ENCODE peak calls at places on chromosomes 7 and 10, in seven cellular contexts. W is cardiac muscle cell, S is testis, C is esophagus squamous epithelium, M is neural progenitor cell, Y is spleen, G is breast epithelium. D is an unnamed sample.

GRCh38 chr10:93921338-93921737 is 27.6 kb downstream of the SLC35G1 start:
- DNase-seq in W (no peak), S (peak; percentile 50), C (no peak), M (peak; percentile 30), Y (no peak), G (no peak), D (peak; percentile 10)

GRCh38 chr7:149874644-149875028 is 867 bp downstream of the ATP6V0E2 start:
- DNase-seq in W (no peak), S (peak; percentile 10), C (no peak), M (peak; percentile 37), Y (no peak), G (no peak), D (no peak)

GRCh38 chr7:81499262-81500116 is 270.4 kb downstream of the HGF start:
- DNase-seq in W (peak; percentile 94), S (peak; percentile 43), C (no peak), M (peak; percentile 76), Y (no peak), G (no peak), D (no peak)

GRCh38 chr7:17140421-17140820 is 158.0 kb upstream of the AHR start:
- DNase-seq in W (no peak), S (no peak), C (no peak), M (no peak), Y (no peak), G (no peak), D (no peak)

GRCh38 chr7:33459340-33459751 is 330.0 kb downstream of the BBS9 start:
- DNase-seq in W (peak; percentile 80), S (peak; percentile 33), C (no peak), M (peak; percentile 70), Y (no peak), G (no peak), D (no peak)

GRCh38 chr7:64626083-64626469 is 39.9 kb upstream of the ZNF107 start:
- DNase-seq in W (no peak), S (no peak), C (no peak), M (no peak), Y (no peak), G (no peak), D (no peak)

GRCh38 chr7:23410446-23411183 is 59.7 kb downstream of the IGF2BP3 start:
- DNase-seq in W (no peak), S (no peak), C (no peak), M (no peak), Y (no peak), G (no peak), D (no peak)

GRCh38 chr10:82660205-82660604 is 785.2 kb downstream of the NRG3 start:
- DNase-seq in W (no peak), S (no peak), C (no peak), M (no peak), Y (no peak), G (no peak), D (no peak)

DNA sequence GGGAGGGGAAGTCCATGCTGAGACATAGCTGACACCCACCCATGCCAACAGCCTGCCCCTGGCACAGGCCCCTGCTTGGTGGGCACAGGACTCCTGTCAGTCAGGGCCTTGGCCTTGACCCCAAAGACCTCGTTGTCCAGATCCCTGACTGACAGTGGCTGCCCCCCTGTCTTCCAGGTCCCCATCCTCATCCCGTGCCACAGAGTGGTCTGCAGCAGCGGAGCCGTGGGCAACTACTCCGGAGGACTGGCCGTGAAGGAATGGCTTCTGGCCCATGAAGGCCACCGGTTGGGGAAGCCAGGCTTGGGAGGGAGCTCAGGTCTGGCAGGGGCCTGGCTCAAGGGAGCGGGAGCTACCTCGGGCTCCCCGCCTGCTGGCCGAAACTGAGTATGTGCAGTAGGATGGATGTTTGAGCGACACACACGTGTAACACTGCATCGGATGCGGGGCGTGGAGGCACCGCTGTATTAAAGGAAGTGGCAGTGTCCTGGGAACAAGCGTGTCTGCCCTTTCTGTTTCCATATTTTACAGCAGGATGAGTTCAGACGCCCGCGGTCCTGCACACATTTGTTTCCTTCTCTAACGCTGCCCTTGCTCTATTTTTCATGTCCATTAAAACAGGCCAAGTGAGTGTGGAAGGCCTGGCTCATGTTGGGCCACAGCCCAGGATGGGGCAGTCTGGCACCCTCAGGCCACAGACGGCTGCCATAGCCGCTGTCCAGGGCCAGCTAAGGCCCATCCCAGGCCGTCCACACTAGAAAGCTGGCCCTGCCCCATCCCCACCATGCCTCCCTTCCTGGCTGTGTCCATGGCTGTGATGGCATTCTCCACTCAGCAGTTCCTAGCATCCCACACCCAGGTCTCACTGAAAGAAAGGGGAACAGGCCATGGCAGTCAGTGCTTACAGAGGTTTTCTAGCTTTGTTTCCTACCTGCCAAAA is 197.2 kb downstream of the EBF3 start:
- DNase-seq in W (no peak), S (peak; percentile 11), C (no peak), M (no peak), Y (peak; percentile 59), G (peak; percentile 10), D (no peak)
- H3K9me3 ChIP-seq in W (no peaks in the 10 kb centered on the region), S (no peaks in the 10 kb centered on the region), C (peaks cover 5% of the 10 kb centered on the region), M (no peaks in the 10 kb centered on the region), Y (no peaks in the 10 kb centered on the region), G (no peaks in the 10 kb centered on the region), D (no peaks in the 10 kb centered on the region)

GRCh38 chr7:158192184-158192835 is 395.3 kb downstream of the PTPRN2 start:
- DNase-seq in W (no peak), S (no peak), C (no peak), M (no peak), Y (peak; percentile 66), G (no peak), D (no peak)
- H3K9me3 ChIP-seq in W (no peaks in the 10 kb centered on the region), S (no peaks in the 10 kb centered on the region), C (peaks cover 26% of the 10 kb centered on the region), M (no peaks in the 10 kb centered on the region), Y (no peaks in the 10 kb centered on the region), G (peaks cover 36% of the 10 kb centered on the region), D (peaks cover 2% of the 10 kb centered on the region)

DNA sequence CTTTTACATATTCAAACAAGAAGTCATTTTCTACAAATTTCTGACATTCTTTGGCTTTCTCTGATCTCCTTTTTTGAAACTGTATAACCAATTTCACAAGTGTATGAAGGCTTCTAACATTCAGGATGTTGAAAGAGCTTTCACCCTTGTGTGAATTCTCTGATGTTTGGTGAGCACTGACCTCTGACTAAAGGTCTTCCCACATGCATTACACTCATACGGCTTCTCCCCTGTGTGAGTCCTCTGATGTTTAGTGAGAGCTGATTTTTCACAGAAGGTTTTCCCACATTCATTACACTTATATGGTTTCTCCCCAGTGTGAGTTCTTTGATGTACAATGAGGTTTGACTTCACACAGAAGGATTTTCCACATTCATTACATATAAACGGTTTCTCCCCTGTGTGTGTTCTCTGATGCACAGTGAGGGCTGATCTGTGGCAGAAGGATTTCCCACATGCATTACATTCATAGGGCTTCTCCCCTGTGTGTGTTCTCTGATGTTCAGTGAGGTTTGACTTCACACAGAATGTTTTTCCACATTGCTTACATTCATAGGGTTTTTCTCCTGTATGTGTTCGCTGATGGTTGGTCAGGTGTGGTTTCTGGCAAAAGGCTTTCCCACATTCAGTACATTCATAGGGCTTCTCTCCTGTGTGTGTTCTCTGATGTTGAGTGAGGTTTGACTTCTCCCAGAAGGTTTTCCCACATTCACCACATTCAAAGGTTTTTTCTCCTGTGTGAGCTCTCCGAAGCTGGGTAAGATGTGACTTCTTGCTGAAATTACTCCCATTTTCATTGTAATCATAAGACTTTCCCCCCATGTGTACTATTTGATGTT is 25.7 kb downstream of the ZNF248 start:
- DNase-seq in W (no peak), S (no peak), C (no peak), M (no peak), Y (no peak), G (no peak), D (no peak)
- H3K9me3 ChIP-seq in W (peaks cover 9% of the 10 kb centered on the region), S (no peaks in the 10 kb centered on the region), C (peaks cover 94% of the 10 kb centered on the region), M (peaks cover 44% of the 10 kb centered on the region), Y (peaks cover 59% of the 10 kb centered on the region), G (peaks cover 32% of the 10 kb centered on the region), D (peaks cover 24% of the 10 kb centered on the region)

GRCh38 chr10:98377001-98377400 is 38.0 kb downstream of the PYROXD2 start:
- DNase-seq in W (no peak), S (no peak), C (no peak), M (no peak), Y (no peak), G (no peak), D (no peak)
- H3K9me3 ChIP-seq in W (no peaks in the 10 kb centered on the region), S (no peaks in the 10 kb centered on the region), C (no peaks in the 10 kb centered on the region), M (no peaks in the 10 kb centered on the region), Y (no peaks in the 10 kb centered on the region), G (no peaks in the 10 kb centered on the region), D (no peaks in the 10 kb centered on the region)

GRCh38 chr7:55381696-55382095 is 16.6 kb downstream of the LANCL2 start:
- DNase-seq in W (no peak), S (no peak), C (no peak), M (no peak), Y (no peak), G (no peak), D (no peak)

GRCh38 chr7:55381187-55381586 is 16.1 kb downstream of the LANCL2 start:
- DNase-seq in W (no peak), S (no peak), C (no peak), M (no peak), Y (no peak), G (no peak), D (no peak)

GRCh38 chr7:55382251-55382650 is 17.1 kb downstream of the LANCL2 start:
- DNase-seq in W (no peak), S (peak; percentile 73), C (no peak), M (no peak), Y (no peak), G (no peak), D (no peak)

GRCh38 chr7:55387062-55387965 is 22.2 kb downstream of the LANCL2 start:
- DNase-seq in W (peak; percentile 9), S (no peak), C (no peak), M (peak; percentile 47), Y (no peak), G (no peak), D (no peak)

GRCh38 chr7:55386541-55386940 is 21.4 kb downstream of the LANCL2 start:
- DNase-seq in W (no peak), S (no peak), C (no peak), M (no peak), Y (no peak), G (no peak), D (no peak)
- H3K9me3 ChIP-seq in W (no peaks in the 10 kb centered on the region), S (no peaks in the 10 kb centered on the region), C (peaks cover 38% of the 10 kb centered on the region), M (peaks cover 18% of the 10 kb centered on the region), Y (peaks cover 24% of the 10 kb centered on the region), G (peaks cover 8% of the 10 kb centered on the region), D (peaks cover 2% of the 10 kb centered on the region)

DNA sequence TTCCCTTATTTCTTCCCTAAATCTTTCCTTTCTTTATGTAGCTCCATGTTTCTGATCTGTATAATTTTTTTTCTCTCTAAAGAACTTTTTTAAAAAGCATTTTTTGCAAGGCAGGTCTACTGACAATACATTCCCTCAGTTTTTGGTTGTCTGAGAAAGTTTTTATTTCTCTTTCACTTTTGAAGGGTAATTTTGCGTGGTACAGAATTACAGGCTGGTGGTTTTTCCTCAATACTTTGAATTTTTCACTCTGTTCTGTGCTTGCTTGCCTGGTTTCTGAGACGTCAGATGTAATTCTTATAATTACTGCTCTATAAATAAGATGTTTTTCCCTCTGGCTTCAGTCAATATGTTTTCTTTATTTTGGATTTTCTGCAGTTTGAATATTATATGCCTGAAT is 205.4 kb upstream of the VSTM2A start:
- DNase-seq in W (no peak), S (no peak), C (no peak), M (no peak), Y (no peak), G (no peak), D (no peak)
- H3K9me3 ChIP-seq in W (no peaks in the 10 kb centered on the region), S (no peaks in the 10 kb centered on the region), C (no peaks in the 10 kb centered on the region), M (no peaks in the 10 kb centered on the region), Y (no peaks in the 10 kb centered on the region), G (no peaks in the 10 kb centered on the region), D (no peaks in the 10 kb centered on the region)